ENCODE peak calls at places on chromosome 7, in four cellular contexts. One of them, this sample, is unnamed.

GRCh38 chr7:96426027-96426426 is 104.1 kb upstream of the SLC25A13 start:
- DNase-seq in posterior vena cava: no peak
- DNase-seq in T1000: no peak
- DNase-seq in heart right ventricle: no peak
- DNase-seq in this sample: peak; percentile 14

GRCh38 chr7:27564881-27565482 is 97.7 kb downstream of the HIBADH start:
- DNase-seq in posterior vena cava: no peak
- DNase-seq in T1000: no peak
- DNase-seq in heart right ventricle: no peak
- DNase-seq in this sample: no peak

GRCh38 chr7:37986780-37987380 is 66.4 kb downstream of the EPDR1 start:
- DNase-seq in posterior vena cava: no peak
- DNase-seq in T1000: no peak
- DNase-seq in heart right ventricle: no peak
- DNase-seq in this sample: no peak

GRCh38 chr7:4267326-4268039 is 414.6 kb upstream of the FOXK1 start:
- DNase-seq in posterior vena cava: no peak
- DNase-seq in T1000: no peak
- DNase-seq in heart right ventricle: no peak
- DNase-seq in this sample: no peak

GRCh38 chr7:116086547-116086946 is 56.0 kb upstream of the TFEC start:
- DNase-seq in posterior vena cava: no peak
- DNase-seq in T1000: no peak
- DNase-seq in heart right ventricle: no peak
- DNase-seq in this sample: no peak

GRCh38 chr7:136958016-136958415 is 89.6 kb downstream of the CHRM2 start:
- DNase-seq in posterior vena cava: no peak
- DNase-seq in T1000: no peak
- DNase-seq in heart right ventricle: no peak
- DNase-seq in this sample: no peak

GRCh38 chr7:119959811-119960210 is 313.2 kb upstream of the KCND2 start:
- DNase-seq in posterior vena cava: no peak
- DNase-seq in T1000: no peak
- DNase-seq in heart right ventricle: no peak
- DNase-seq in this sample: no peak

GRCh38 chr7:30564243-30564892 is 30.3 kb upstream of the GARS1 start:
- DNase-seq in posterior vena cava: peak; percentile 93
- DNase-seq in T1000: peak; percentile 46
- DNase-seq in heart right ventricle: peak; percentile 72
- DNase-seq in this sample: peak; percentile 39

GRCh38 chr7:24652551-24652950 is 79.3 kb downstream of the PALS2 start:
- DNase-seq in posterior vena cava: no peak
- DNase-seq in T1000: no peak
- DNase-seq in heart right ventricle: no peak
- DNase-seq in this sample: no peak

GRCh38 chr7:128904381-128905197 is 5.9 kb downstream of the KCP start:
- DNase-seq in posterior vena cava: peak; percentile 53
- DNase-seq in T1000: no peak
- DNase-seq in heart right ventricle: no peak
- DNase-seq in this sample: no peak

GRCh38 chr7:155288055-155288454 is 9.6 kb upstream of the INSIG1 start:
- DNase-seq in posterior vena cava: no peak
- DNase-seq in T1000: no peak
- DNase-seq in heart right ventricle: no peak
- DNase-seq in this sample: no peak

GRCh38 chr7:51316666-51317581 is at the start of gene COBL:
- DNase-seq in posterior vena cava: no peak
- DNase-seq in T1000: no peak
- DNase-seq in heart right ventricle: peak; percentile 36
- DNase-seq in this sample: no peak

GRCh38 chr7:42573904-42574692 is 337.1 kb upstream of the GLI3 start:
- DNase-seq in posterior vena cava: no peak
- DNase-seq in T1000: no peak
- DNase-seq in heart right ventricle: no peak
- DNase-seq in this sample: no peak

GRCh38 chr7:105691029-105691691 is 109.9 kb upstream of the EFCAB10 start:
- DNase-seq in posterior vena cava: no peak
- DNase-seq in T1000: no peak
- DNase-seq in heart right ventricle: no peak
- DNase-seq in this sample: no peak

GRCh38 chr7:33725111-33725510 is 180.2 kb upstream of the BMPER start:
- DNase-seq in posterior vena cava: no peak
- DNase-seq in T1000: no peak
- DNase-seq in heart right ventricle: no peak
- DNase-seq in this sample: no peak

GRCh38 chr7:30596043-30596641 is 1.5 kb downstream of the GARS1 start:
- DNase-seq in posterior vena cava: no peak
- DNase-seq in T1000: no peak
- DNase-seq in heart right ventricle: no peak
- DNase-seq in this sample: no peak

GRCh38 chr7:29885626-29886025 is 79.3 kb downstream of the WIPF3 start:
- DNase-seq in posterior vena cava: no peak
- DNase-seq in T1000: no peak
- DNase-seq in heart right ventricle: no peak
- DNase-seq in this sample: no peak

GRCh38 chr7:143411976-143412708 is 3.5 kb upstream of the EPHA1 start:
- DNase-seq in posterior vena cava: no peak
- DNase-seq in T1000: no peak
- DNase-seq in heart right ventricle: no peak
- DNase-seq in this sample: no peak

This sample was measured in HS-27A.